ENCODE peak calls at places on chromosome X, in eight cellular contexts. L is NCI-H146; Y is breast epithelium; M is CD4-positive, alpha-beta T cell; G is NCI-H510A treated with DMSO at 0.1 percent for 48 hours; O is stromal cell of bone marrow; W is CD8-positive, alpha-beta memory T cell; J is GM23248. Z is an unnamed sample.

GRCh38 chrX:11180571-11180970 is 69.4 kb downstream of the HCCS start:
- DNase-seq in J (no peak), O (no peak), G (peak; percentile 40), L (peak; percentile 59), Y (no peak), W (no peak), M (no peak), Z (no peak)

GRCh38 chrX:16155586-16155985 is 11.7 kb upstream of the MAGEB17 start:
- DNase-seq in J (no peak), G (no peak), W (no peak), L (no peak), Y (no peak), O (no peak), M (no peak), Z (no peak)

GRCh38 chrX:48665991-48666390 is 17.6 kb upstream of the WAS start:
- DNase-seq in Y (no peak), J (peak; percentile 64), L (no peak), W (no peak), M (no peak), O (no peak), G (no peak), Z (no peak)

GRCh38 chrX:73683236-73683859 is 120.4 kb downstream of the CHIC1 start:
- DNase-seq in O (peak; percentile 31), J (peak; percentile 75), L (no peak), M (no peak), Y (no peak), G (no peak), W (no peak), Z (no peak)

GRCh38 chrX:54920610-54921426 is at the start of gene TRO:
- DNase-seq in J (peak; percentile 26), W (no peak), M (no peak), Y (no peak), O (no peak), G (peak; percentile 12), L (peak; percentile 38), Z (peak; percentile 68)

GRCh38 chrX:29243942-29244341 is 656.7 kb downstream of the IL1RAPL1 start:
- DNase-seq in L (no peak), W (no peak), G (no peak), J (no peak), Y (no peak), O (no peak), M (no peak), Z (no peak)

GRCh38 chrX:34578237-34578636 is 78.8 kb downstream of the TMEM47 start:
- DNase-seq in L (no peak), G (peak; percentile 38), O (peak; percentile 31), M (no peak), J (peak; percentile 54), Y (no peak), W (no peak), Z (peak; percentile 41)

GRCh38 chrX:38006283-38006682 is at the start of gene SYTL5:
- DNase-seq in J (no peak), W (no peak), Y (no peak), M (no peak), G (peak; percentile 41), L (no peak), O (no peak), Z (no peak)

GRCh38 chrX:57674861-57675260 is 5.2 kb downstream of the NLRP2B start:
- DNase-seq in W (no peak), J (no peak), Y (no peak), M (no peak), O (no peak), G (no peak), L (no peak), Z (no peak)

GRCh38 chrX:38085797-38086196 is 79.4 kb downstream of the SYTL5 start:
- DNase-seq in J (no peak), O (no peak), L (no peak), Y (no peak), W (no peak), M (no peak), G (no peak), Z (no peak)

GRCh38 chrX:5431823-5432222 is 796.8 kb downstream of the NLGN4X start:
- DNase-seq in J (no peak), Y (no peak), O (no peak), G (no peak), M (no peak), W (no peak), L (no peak), Z (peak; percentile 5)

GRCh38 chrX:103585421-103586313 is at the start of gene TCEAL4:
- DNase-seq in G (peak; percentile 44), W (peak; percentile 3), L (peak; percentile 70), Y (peak; percentile 66), J (peak; percentile 64), M (no peak), O (no peak), Z (peak; percentile 60)

GRCh38 chrX:69614896-69615295 is 1.0 kb upstream of the EDA start:
- DNase-seq in M (no peak), O (no peak), G (no peak), J (no peak), W (no peak), Y (no peak), L (no peak), Z (no peak)

GRCh38 chrX:108312938-108313337 is 125.3 kb downstream of the COL4A6 start:
- DNase-seq in G (peak; percentile 32), W (no peak), L (peak; percentile 47), J (peak; percentile 80), Y (peak; percentile 54), O (peak; percentile 15), M (no peak), Z (peak; percentile 29)

GRCh38 chrX:68588653-68589371 is 58.7 kb upstream of the STARD8 start:
- DNase-seq in G (no peak), O (no peak), W (no peak), M (no peak), Y (no peak), L (no peak), J (peak; percentile 8), Z (no peak)

GRCh38 chrX:102860235-102860634 is 76.8 kb upstream of the RAB40AL start:
- DNase-seq in G (no peak), W (no peak), Y (no peak), J (no peak), M (no peak), L (no peak), O (no peak), Z (no peak)

GRCh38 chrX:71128915-71129765 is 10.7 kb downstream of the MED12 start:
- DNase-seq in L (peak; percentile 27), Y (peak; percentile 62), O (no peak), J (peak; percentile 46), W (peak; percentile 67), M (peak; percentile 66), G (peak; percentile 25), Z (peak; percentile 62)

GRCh38 chrX:153642313-153642654 is 4.7 kb upstream of the DUSP9 start:
- DNase-seq in G (no peak), M (no peak), J (peak; percentile 6), Y (no peak), O (no peak), W (no peak), L (peak; percentile 11), Z (peak; percentile 74)

GRCh38 chrX:129957241-129958099 is 25.0 kb upstream of the BCORL1 start:
- DNase-seq in Y (no peak), O (no peak), G (peak; percentile 30), L (peak; percentile 78), M (no peak), W (no peak), J (peak; percentile 66), Z (peak; percentile 79)

GRCh38 chrX:38965883-38966282 is 164.6 kb downstream of the MID1IP1 start:
- DNase-seq in J (no peak), G (no peak), L (no peak), O (no peak), Y (no peak), W (no peak), M (no peak), Z (peak; percentile 74)

GRCh38 chrX:69314436-69315348 is 149.4 kb upstream of the PJA1 start:
- DNase-seq in W (no peak), O (no peak), M (no peak), J (no peak), G (peak; percentile 6), Y (no peak), L (no peak), Z (peak; percentile 28)

GRCh38 chrX:130378008-130378669 is 7.3 kb downstream of the GPR119 start:
- DNase-seq in Y (no peak), J (no peak), M (no peak), L (no peak), O (no peak), W (no peak), G (no peak), Z (no peak)

GRCh38 chrX:103716967-103717366 is 6.3 kb downstream of the TMEM31 start:
- DNase-seq in M (no peak), J (peak; percentile 79), Y (no peak), L (peak; percentile 14), W (no peak), G (no peak), O (peak; percentile 28), Z (no peak)

GRCh38 chrX:55818673-55819375 is 101.3 kb downstream of the RRAGB start:
- DNase-seq in W (no peak), O (no peak), Y (no peak), G (no peak), L (no peak), M (no peak), J (no peak), Z (no peak)

GRCh38 chrX:64204701-64205440 is 637 bp downstream of the AMER1 start:
- DNase-seq in J (peak; percentile 71), Y (no peak), M (peak; percentile 7), O (peak; percentile 2), G (peak; percentile 27), L (peak; percentile 55), W (peak; percentile 2), Z (peak; percentile 44)

GRCh38 chrX:32137525-32137924 is 1065.7 kb upstream of the FTHL17 start:
- DNase-seq in L (no peak), J (peak; percentile 3), W (no peak), G (no peak), O (no peak), Y (no peak), M (no peak), Z (peak; percentile 51)

GRCh38 chrX:130114141-130114561 is 3.9 kb upstream of the ELF4 start:
- DNase-seq in M (no peak), L (no peak), W (no peak), O (no peak), Y (no peak), G (no peak), J (peak; percentile 35), Z (no peak)

GRCh38 chrX:140040397-140040796 is 75.1 kb upstream of the CXorf66 start:
- DNase-seq in M (no peak), Y (no peak), G (no peak), O (peak; percentile 2), W (no peak), J (peak; percentile 31), L (no peak), Z (no peak)

GRCh38 chrX:39950035-39950688 is 147.6 kb downstream of the BCOR start:
- DNase-seq in G (no peak), J (peak; percentile 36), O (no peak), Y (no peak), M (no peak), W (no peak), L (no peak), Z (no peak)

GRCh38 chrX:66045894-66046293 is 6.0 kb upstream of the VSIG4 start:
- DNase-seq in W (no peak), G (no peak), O (no peak), L (no peak), Y (no peak), M (no peak), J (peak; percentile 18), Z (no peak)

GRCh38 chrX:73855546-73855945 is 292.5 kb downstream of the CHIC1 start:
- DNase-seq in Y (no peak), O (peak; percentile 49), M (peak; percentile 32), W (peak; percentile 20), G (peak; percentile 19), L (peak; percentile 18), J (peak; percentile 75), Z (peak; percentile 73)